ENCODE peak calls at places on chromosomes 12 and 14, in ten cellular contexts. Y is NCI-H2171; H is lower lobe of right lung; A is occipital lobe; V is stimulated activated CD8-positive, alpha-beta memory T cell treated with anti-CD3 and anti-CD28 coated beads, Interleukin-7, amount 100 ng/mL, for 24 hours; T is germinal center; M is stimulated activated CD4-positive, alpha-beta T cell treated with anti-CD3 and anti-CD28 coated beads, Interleukin-4, amount 100 ng/mL, for 4 hours; L is C1 segment of cervical spinal cord; I is GM12878; C is right cardiac atrium. J is an unnamed sample.

GRCh38 chr14:36942522-36943245 is 229.7 kb downstream of the SLC25A21 start:
- DNase-seq in Y (no peak), H (no peak), A (no peak), V (no peak), T (no peak), M (no peak), L (no peak), I (no peak), C (no peak), J (no peak)

GRCh38 chr14:75794615-75795038 is 133.6 kb downstream of the TTLL5 start:
- DNase-seq in Y (no peak), H (no peak), A (no peak), V (no peak), T (no peak), M (no peak), L (no peak), I (no peak), C (no peak), J (peak; percentile 8)

GRCh38 chr14:52835122-52835903 is 43.9 kb upstream of the GNPNAT1 start:
- DNase-seq in Y (no peak), H (no peak), A (peak; percentile 7), V (no peak), T (no peak), M (no peak), L (no peak), I (no peak), C (peak; percentile 20), J (peak; percentile 70)

GRCh38 chr14:28102814-28103213 is 663.8 kb upstream of the FOXG1 start:
- DNase-seq in Y (no peak), H (no peak), A (no peak), V (no peak), T (no peak), M (no peak), L (no peak), I (no peak), C (no peak), J (peak; percentile 45)

GRCh38 chr12:194276-194675 is 19.7 kb downstream of the SLC6A12 start:
- DNase-seq in Y (no peak), H (no peak), A (no peak), V (no peak), T (no peak), M (no peak), L (no peak), I (no peak), C (no peak), J (no peak)

GRCh38 chr12:1989111-1989510 is 15.1 kb downstream of the DCP1B start:
- DNase-seq in Y (no peak), H (no peak), A (no peak), V (no peak), T (no peak), M (no peak), L (no peak), I (no peak), C (no peak), J (no peak)

GRCh38 chr12:6266431-6267006 is 44.0 kb upstream of the PLEKHG6 start:
- DNase-seq in Y (peak; percentile 48), H (peak; percentile 85), A (no peak), V (no peak), T (no peak), M (no peak), L (no peak), I (no peak), C (no peak), J (no peak)

GRCh38 chr14:105864651-105865265 is 338.4 kb downstream of the TMEM121 start:
- DNase-seq in Y (no peak), H (peak; percentile 41), A (no peak), V (no peak), T (no peak), M (no peak), L (no peak), I (no peak), C (no peak), J (no peak)

GRCh38 chr14:55892906-55893305 is 225.3 kb upstream of the PELI2 start:
- DNase-seq in Y (peak; percentile 35), H (no peak), A (no peak), V (no peak), T (no peak), M (no peak), L (no peak), I (no peak), C (no peak), J (no peak)